ENCODE peak calls at places on chromosomes 4 and X, in nine cellular contexts. G is H9, F is A549, I is right lobe of liver, D is colonic mucosa, S is pancreas, B is IMR-90, H is left ventricle myocardium inferior, Y is psoas muscle. V is an unnamed sample. For H3K4me1, the result is how much of the 10 kb centered on the place peaks cover.

GRCh38 chr4:150117094-150117493 is 38.8 kb downstream of the DCLK2 start:
- DNase-seq in F (no peak), I (no peak), D (no peak), Y (no peak), G (no peak), S (peak), B (peak), H (peak), V (no peak)

GRCh38 chrX:115602729-115603389 is 41.9 kb downstream of the PLS3 start:
- DNase-seq in D (no peak), Y (no peak), F (no peak), I (no peak), S (no peak), H (no peak), B (no peak), G (no peak), V (no peak)

GRCh38 chr4:1328267-1329155 is 18.5 kb upstream of the UVSSA start:
- DNase-seq in S (no peak), G (no peak), F (no peak), H (no peak), D (no peak), B (no peak), Y (peak), I (peak), V (no peak)

GRCh38 chrX:18886344-18887161 is 97.4 kb downstream of the PHKA2 start:
- DNase-seq in Y (peak), B (peak), H (peak), I (peak), F (peak), G (peak), D (peak), S (peak), V (peak)

GRCh38 chr4:96162631-96163030 is 322.7 kb downstream of the PDHA2 start:
- DNase-seq in I (no peak), D (no peak), F (no peak), S (no peak), Y (no peak), B (no peak), H (no peak), G (no peak), V (no peak)

GRCh38 chr4:156329779-156330178 is 376.1 kb upstream of the CTSO start:
- DNase-seq in Y (no peak), G (no peak), B (peak), H (no peak), I (no peak), F (no peak), S (no peak), D (no peak), V (no peak)

GRCh38 chr4:40448875-40449274 is 113.7 kb downstream of the CHRNA9 start:
- DNase-seq in G (no peak), S (peak), B (no peak), H (no peak), Y (no peak), I (peak), F (peak), D (peak), V (no peak)

GRCh38 chrX:51395807-51396728 is 63.4 kb downstream of the NUDT10 start:
- DNase-seq in F (peak), B (no peak), Y (no peak), D (no peak), S (peak), H (no peak), G (peak), I (peak), V (peak)

GRCh38 chrX:27598312-27598711 is 8.2 kb downstream of the DCAF8L2 start:
- DNase-seq in Y (no peak), D (peak), S (no peak), F (no peak), B (no peak), G (no peak), H (peak), I (no peak), V (no peak)

GRCh38 chr4:32022071-32022470 is 1301.9 kb downstream of the PCDH7 start:
- DNase-seq in D (no peak), Y (no peak), H (no peak), S (no peak), I (no peak), G (no peak), B (no peak), F (peak), V (no peak)

GRCh38 chr4:3324093-3324815 is 31.4 kb downstream of the RGS12 start:
- DNase-seq in Y (no peak), D (peak), H (no peak), F (no peak), G (peak), B (no peak), I (no peak), S (no peak), V (peak)

GRCh38 chrX:44451056-44451455 is 91.6 kb downstream of the FUNDC1 start:
- DNase-seq in Y (no peak), D (no peak), H (no peak), G (no peak), S (no peak), B (no peak), I (no peak), F (no peak), V (no peak)

GRCh38 chr4:40918330-40918729 is 168.6 kb downstream of the NSUN7 start:
- DNase-seq in H (peak), B (peak), I (peak), F (peak), Y (peak), S (no peak), G (no peak), D (peak), V (peak)

GRCh38 chr4:85925071-85925470 is 434.8 kb downstream of the MAPK10 start:
- DNase-seq in Y (no peak), S (no peak), I (no peak), F (no peak), H (no peak), B (no peak), D (no peak), G (no peak), V (no peak)

GRCh38 chrX:19725545-19726102 is 161.8 kb downstream of the SH3KBP1 start:
- DNase-seq in H (no peak), Y (no peak), F (peak), S (no peak), I (no peak), D (no peak), B (peak), G (no peak), V (no peak)

GRCh38 chrX:53729756-53730155 is 43.2 kb upstream of the HUWE1 start:
- DNase-seq in D (no peak), H (no peak), I (no peak), F (no peak), G (no peak), S (no peak), B (no peak), Y (no peak), V (no peak)

GRCh38 chrX:40105791-40106676 is 8.3 kb upstream of the BCOR start:
- DNase-seq in D (peak), I (peak), G (peak), B (no peak), S (peak), Y (peak), F (peak), H (peak), V (peak)

GRCh38 chrX:68536884-68537283 is 38.0 kb downstream of the YIPF6 start:
- DNase-seq in G (no peak), S (no peak), F (no peak), Y (no peak), B (no peak), D (no peak), I (no peak), H (no peak), V (no peak)

GRCh38 chr4:172985552-172985951 is 183.1 kb upstream of the GALNT7 start:
- DNase-seq in F (no peak), S (no peak), Y (no peak), H (no peak), I (no peak), D (no peak), G (no peak), B (no peak), V (no peak)

GRCh38 chrX:10453945-10454344 is 166.4 kb downstream of the MID1 start:
- DNase-seq in D (no peak), B (no peak), S (no peak), H (no peak), F (no peak), Y (no peak), I (no peak), G (no peak), V (no peak)

GRCh38 chrX:108699368-108699767 is 37.0 kb downstream of the IRS4 start:
- DNase-seq in D (no peak), Y (no peak), I (no peak), B (peak), G (no peak), F (peak), S (no peak), H (no peak), V (no peak)

GRCh38 chr4:6378493-6379445 is 93.6 kb downstream of the PPP2R2C start:
- DNase-seq in Y (no peak), D (no peak), G (no peak), B (no peak), S (no peak), I (peak), H (peak), F (no peak), V (no peak)

GRCh38 chrX:13638826-13639225 is 14.1 kb upstream of the TCEANC start:
- DNase-seq in H (no peak), F (peak), Y (no peak), G (no peak), D (no peak), B (no peak), I (no peak), S (no peak), V (no peak)

GRCh38 chr4:151730003-151730559 is 30.7 kb downstream of the GATB start:
- DNase-seq in S (no peak), D (peak), I (no peak), H (no peak), B (no peak), G (peak), Y (no peak), F (peak), V (no peak)

GRCh38 chr4:76894537-76894936 is 3.4 kb downstream of the SOWAHB start:
- DNase-seq in B (no peak), Y (no peak), S (no peak), F (no peak), I (no peak), H (no peak), G (no peak), D (no peak), V (no peak)

GRCh38 chr4:76729460-76729859 is 168.5 kb downstream of the SOWAHB start:
- DNase-seq in I (no peak), D (no peak), B (no peak), F (no peak), H (no peak), Y (no peak), S (no peak), G (no peak), V (no peak)

GRCh38 chr4:11894976-11895375 is 466.3 kb upstream of the HS3ST1 start:
- DNase-seq in F (no peak), D (no peak), Y (no peak), S (no peak), H (no peak), B (no peak), I (no peak), G (no peak), V (no peak)

GRCh38 chr4:189912170-189912569 is 28.5 kb upstream of the FRG1 start:
- DNase-seq in I (no peak), D (no peak), Y (no peak), B (no peak), G (no peak), F (no peak), H (no peak), S (no peak), V (no peak)

GRCh38 chr4:140049924-140050681 is 103.9 kb downstream of the MAML3 start:
- DNase-seq in I (no peak), S (no peak), G (peak), F (peak), H (no peak), D (no peak), B (peak), Y (no peak), V (no peak)

GRCh38 chrX:105765691-105766090 is 56.6 kb upstream of the NRK start:
- DNase-seq in Y (no peak), F (no peak), B (no peak), H (no peak), D (no peak), G (no peak), I (no peak), S (no peak), V (no peak)

GRCh38 chr4:3491681-3492405 is 28.7 kb downstream of the DOK7 start:
- DNase-seq in D (no peak), I (no peak), G (no peak), F (no peak), H (no peak), Y (no peak), S (no peak), B (peak), V (no peak)

GRCh38 chrX:150849996-150850720 is 48.3 kb downstream of the CD99L2 start:
- DNase-seq in I (no peak), Y (no peak), G (no peak), F (peak), B (no peak), S (no peak), H (no peak), D (no peak), V (no peak)

GRCh38 chr4:118968006-118968405 is 79.4 kb downstream of the SYNPO2 start:
- DNase-seq in S (peak), B (peak), F (no peak), G (peak), H (no peak), Y (peak), D (peak), I (no peak), V (no peak)

GRCh38 chr4:175238827-175239517 is 320.8 kb downstream of the ADAM29 start:
- DNase-seq in B (no peak), Y (no peak), I (no peak), F (peak), H (no peak), G (no peak), D (no peak), S (no peak), V (no peak)

GRCh38 chr4:109411964-109412363 is 21.7 kb upstream of the SEC24B start:
- DNase-seq in D (no peak), H (peak), Y (peak), G (no peak), B (no peak), I (no peak), S (no peak), F (no peak), V (no peak)

DNA sequence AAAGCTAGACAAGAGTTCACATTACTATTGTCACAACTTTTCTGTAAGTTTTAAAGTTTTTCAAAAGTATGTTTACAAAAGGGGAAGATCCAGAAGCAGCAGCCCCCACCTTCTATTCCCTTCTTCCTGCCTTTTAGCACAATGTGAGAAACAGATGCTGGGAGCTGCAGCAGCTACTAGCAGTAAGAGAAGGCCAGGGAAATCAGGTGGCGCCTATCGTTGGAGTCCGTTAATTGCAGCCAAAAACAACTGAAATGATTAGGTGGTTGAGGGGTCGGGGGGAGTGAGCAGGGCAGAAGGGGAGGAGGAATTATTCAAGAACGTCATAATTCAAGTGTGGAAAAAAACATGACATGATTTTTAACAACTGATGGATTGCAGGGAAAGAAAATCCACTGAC is 27.4 kb downstream of the FRYL start:
- DNase-seq in H (no peak), Y (no peak), I (no peak), G (no peak), B (peak), S (no peak), D (no peak), F (no peak), V (no peak)
- H3K4me1 ChIP-seq in H (half or more), Y (under half), I (under half), G (under half), B (under half), S (under half), D (under half), F (under half), V (under half)

DNA sequence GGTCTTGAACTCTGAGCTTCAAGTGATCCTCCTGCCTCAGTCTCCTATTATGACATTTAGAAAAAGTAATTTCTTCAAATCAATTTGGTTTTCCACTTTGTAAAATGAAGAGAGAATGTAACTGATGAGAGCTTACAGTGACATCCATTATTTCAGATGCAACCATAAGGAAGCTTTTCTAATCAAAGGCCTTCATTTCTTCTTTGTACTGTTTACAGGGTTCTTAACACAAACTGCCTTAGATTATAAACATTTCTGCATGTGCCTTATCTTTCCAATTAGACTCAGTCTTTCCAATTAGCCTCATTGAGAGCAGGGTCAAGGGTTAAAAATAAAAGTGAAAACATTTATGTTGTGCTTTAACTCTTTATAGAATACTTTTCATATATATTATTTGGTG is 71.8 kb downstream of the WWC2 start:
- DNase-seq in F (no peak), D (no peak), Y (no peak), B (no peak), H (no peak), G (no peak), S (no peak), I (no peak), V (no peak)
- H3K4me1 ChIP-seq in F (half or more), D (under half), Y (under half), B (under half), H (half or more), G (under half), S (under half), I (under half), V (under half)

GRCh38 chr4:87055340-87055739 is 120.5 kb downstream of the AFF1 start:
- DNase-seq in F (no peak), D (no peak), S (no peak), I (no peak), Y (no peak), G (no peak), H (no peak), B (no peak), V (no peak)
- H3K4me1 ChIP-seq in F (under half), D (under half), S (half or more), I (under half), Y (half or more), G (under half), H (half or more), B (under half), V (half or more)

DNA sequence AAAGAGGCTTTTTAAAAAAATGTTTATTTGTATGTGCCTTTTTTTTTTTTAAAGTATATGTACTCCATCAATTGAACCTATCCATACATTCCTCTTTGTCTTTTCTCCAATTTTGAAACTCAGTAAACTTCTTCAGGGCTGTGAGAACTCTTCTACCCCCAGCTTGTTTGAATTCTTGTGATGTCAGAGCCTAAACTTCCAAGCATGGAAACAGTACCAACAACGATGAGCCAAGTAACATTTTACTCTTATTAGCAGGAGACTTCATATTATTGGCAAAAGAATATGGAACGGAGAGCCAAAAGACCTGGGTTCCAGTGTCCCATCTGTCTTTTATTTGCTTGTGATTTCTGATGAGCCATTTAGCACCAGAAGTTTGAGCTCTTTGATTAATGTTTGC is 5.3 kb downstream of the DIAPH2 start:
- DNase-seq in G (no peak), B (peak), S (no peak), H (no peak), I (no peak), Y (no peak), F (no peak), D (no peak), V (no peak)
- H3K4me1 ChIP-seq in G (under half), B (under half), S (under half), H (under half), I (under half), Y (under half), F (under half), D (under half), V (under half)

DNA sequence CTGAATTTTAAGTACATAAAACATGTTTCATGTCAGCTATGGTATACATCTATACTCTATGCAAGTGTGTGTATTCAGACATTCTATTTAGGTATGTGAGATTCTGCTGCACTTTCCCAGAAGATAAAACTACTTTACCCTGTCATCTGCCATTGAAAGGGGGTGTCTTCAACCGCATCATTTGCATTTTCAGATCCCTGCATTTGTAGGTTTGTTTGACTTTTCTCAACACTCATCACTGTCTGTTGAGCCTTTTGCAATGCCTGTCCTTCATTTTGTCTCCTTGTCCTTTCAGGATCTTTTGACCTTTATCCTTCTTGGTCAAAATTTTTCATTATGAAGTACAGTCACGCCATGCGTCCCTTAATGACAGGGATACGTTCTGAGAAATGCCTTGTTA is 103.5 kb downstream of the TMA16 start:
- DNase-seq in G (no peak), H (no peak), Y (no peak), D (no peak), F (no peak), S (no peak), I (no peak), B (no peak), V (no peak)
- H3K4me1 ChIP-seq in G (under half), H (under half), Y (under half), D (under half), F (under half), S (under half), I (under half), B (under half), V (under half)

GRCh38 chr4:9811796-9812195 is 30.4 kb downstream of the DRD5 start:
- DNase-seq in G (no peak), D (no peak), S (no peak), I (no peak), Y (no peak), H (no peak), F (no peak), B (no peak), V (no peak)

GRCh38 chr4:9820343-9820742 is 38.9 kb downstream of the DRD5 start:
- DNase-seq in S (no peak), D (no peak), B (no peak), I (no peak), F (no peak), G (no peak), H (no peak), Y (no peak), V (no peak)

GRCh38 chr4:9812530-9813340 is 31.3 kb downstream of the DRD5 start:
- DNase-seq in B (no peak), I (no peak), F (no peak), S (no peak), D (no peak), G (no peak), Y (no peak), H (no peak), V (no peak)

DNA sequence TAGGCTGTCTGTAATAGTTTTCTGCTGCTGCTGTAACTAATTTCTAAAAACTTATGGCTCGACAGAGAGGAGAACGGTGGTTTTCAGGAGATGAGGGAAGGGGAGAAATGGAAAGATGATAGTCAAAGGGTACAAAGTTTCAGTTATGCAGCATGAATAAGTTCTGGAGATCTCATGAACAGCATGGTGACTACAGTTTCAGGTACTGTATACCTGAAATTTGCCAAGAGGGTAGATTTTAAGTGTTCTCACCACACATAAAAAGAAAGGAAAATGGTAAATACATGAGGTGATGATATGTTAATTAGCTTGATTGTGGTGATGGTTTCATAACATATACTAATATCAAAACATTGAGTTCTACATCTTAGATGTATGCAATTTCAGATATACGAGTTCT is 34.9 kb downstream of the DRD5 start:
- DNase-seq in Y (no peak), G (no peak), I (no peak), H (no peak), B (no peak), D (no peak), F (no peak), S (no peak), V (no peak)
- H3K4me1 ChIP-seq in Y (under half), G (under half), I (under half), H (under half), B (under half), D (under half), F (under half), S (under half), V (under half)

GRCh38 chr4:184448828-184449227 is 25.5 kb downstream of the IRF2 start:
- DNase-seq in H (peak), S (no peak), D (no peak), Y (peak), I (no peak), B (peak), G (no peak), F (no peak), V (no peak)
- H3K4me1 ChIP-seq in H (half or more), S (under half), D (under half), Y (half or more), I (under half), B (under half), G (under half), F (under half), V (under half)

V was measured in left lung.